ENCODE peak calls at places on chromosomes 2 and 18, in eight cellular contexts. One of them, this sample, is unnamed.

GRCh38 chr2:70248810-70249438 is 496 bp upstream of the TIA1 start:
- DNase-seq in heart right ventricle: peak
- DNase-seq in coronary artery: peak
- DNase-seq in HFF-Myc: no peak
- DNase-seq in keratinocyte: peak
- DNase-seq in transverse colon: peak
- DNase-seq in heart left ventricle: no peak
- DNase-seq in mesendoderm: peak
- DNase-seq in this sample: peak

GRCh38 chr18:78960709-78961108 is 18.9 kb upstream of the SALL3 start:
- DNase-seq in transverse colon: no peak
- DNase-seq in keratinocyte: no peak
- DNase-seq in coronary artery: no peak
- DNase-seq in HFF-Myc: no peak
- DNase-seq in heart left ventricle: no peak
- DNase-seq in heart right ventricle: no peak
- DNase-seq in mesendoderm: no peak
- DNase-seq in this sample: no peak

GRCh38 chr2:215920244-215921100 is 92.9 kb downstream of the MREG start:
- DNase-seq in keratinocyte: no peak
- DNase-seq in heart left ventricle: peak
- DNase-seq in coronary artery: no peak
- DNase-seq in transverse colon: peak
- DNase-seq in HFF-Myc: peak
- DNase-seq in heart right ventricle: peak
- DNase-seq in mesendoderm: peak
- DNase-seq in this sample: peak

GRCh38 chr2:136310005-136310495 is 192.1 kb upstream of the CXCR4 start:
- DNase-seq in coronary artery: no peak
- DNase-seq in HFF-Myc: no peak
- DNase-seq in mesendoderm: no peak
- DNase-seq in heart right ventricle: no peak
- DNase-seq in heart left ventricle: no peak
- DNase-seq in transverse colon: no peak
- DNase-seq in keratinocyte: no peak
- DNase-seq in this sample: no peak

GRCh38 chr2:40451926-40452605 is at the start of gene SLC8A1:
- DNase-seq in transverse colon: no peak
- DNase-seq in HFF-Myc: no peak
- DNase-seq in mesendoderm: peak
- DNase-seq in keratinocyte: no peak
- DNase-seq in heart left ventricle: peak
- DNase-seq in coronary artery: no peak
- DNase-seq in heart right ventricle: no peak
- DNase-seq in this sample: no peak

GRCh38 chr2:128305555-128306080 is 13.1 kb downstream of the HS6ST1 start:
- DNase-seq in mesendoderm: no peak
- DNase-seq in heart left ventricle: no peak
- DNase-seq in coronary artery: no peak
- DNase-seq in transverse colon: no peak
- DNase-seq in heart right ventricle: no peak
- DNase-seq in keratinocyte: peak
- DNase-seq in HFF-Myc: no peak
- DNase-seq in this sample: no peak

GRCh38 chr2:215363039-215363438 is 51.2 kb downstream of the ATIC start:
- DNase-seq in heart left ventricle: no peak
- DNase-seq in keratinocyte: no peak
- DNase-seq in mesendoderm: no peak
- DNase-seq in transverse colon: no peak
- DNase-seq in coronary artery: no peak
- DNase-seq in HFF-Myc: no peak
- DNase-seq in heart right ventricle: no peak
- DNase-seq in this sample: no peak

GRCh38 chr2:158128168-158128973 is 26.7 kb downstream of the UPP2 start:
- DNase-seq in keratinocyte: no peak
- DNase-seq in mesendoderm: no peak
- DNase-seq in heart right ventricle: no peak
- DNase-seq in heart left ventricle: no peak
- DNase-seq in coronary artery: no peak
- DNase-seq in HFF-Myc: peak
- DNase-seq in transverse colon: peak
- DNase-seq in this sample: no peak

GRCh38 chr2:189308056-189308790 is 128.7 kb upstream of the COL5A2 start:
- DNase-seq in keratinocyte: no peak
- DNase-seq in HFF-Myc: no peak
- DNase-seq in coronary artery: no peak
- DNase-seq in heart right ventricle: no peak
- DNase-seq in heart left ventricle: no peak
- DNase-seq in mesendoderm: peak
- DNase-seq in transverse colon: no peak
- DNase-seq in this sample: no peak

GRCh38 chr2:70201225-70201768 is 10.5 kb upstream of the C2orf42 start:
- DNase-seq in heart left ventricle: no peak
- DNase-seq in coronary artery: no peak
- DNase-seq in transverse colon: no peak
- DNase-seq in HFF-Myc: no peak
- DNase-seq in heart right ventricle: no peak
- DNase-seq in mesendoderm: no peak
- DNase-seq in keratinocyte: no peak
- DNase-seq in this sample: no peak

GRCh38 chr2:65357959-65358294 is 74.5 kb downstream of the SPRED2 start:
- DNase-seq in heart right ventricle: no peak
- DNase-seq in heart left ventricle: no peak
- DNase-seq in transverse colon: no peak
- DNase-seq in mesendoderm: no peak
- DNase-seq in keratinocyte: no peak
- DNase-seq in HFF-Myc: no peak
- DNase-seq in coronary artery: no peak
- DNase-seq in this sample: no peak

GRCh38 chr2:96869281-96869823 is 528 bp downstream of the SEMA4C start:
- DNase-seq in heart left ventricle: peak
- DNase-seq in heart right ventricle: peak
- DNase-seq in transverse colon: peak
- DNase-seq in coronary artery: peak
- DNase-seq in mesendoderm: peak
- DNase-seq in keratinocyte: no peak
- DNase-seq in HFF-Myc: no peak
- DNase-seq in this sample: peak

GRCh38 chr2:16508061-16508851 is 157.4 kb downstream of the CYRIA start:
- DNase-seq in heart left ventricle: peak
- DNase-seq in heart right ventricle: peak
- DNase-seq in mesendoderm: peak
- DNase-seq in coronary artery: no peak
- DNase-seq in keratinocyte: no peak
- DNase-seq in HFF-Myc: no peak
- DNase-seq in transverse colon: peak
- DNase-seq in this sample: peak

GRCh38 chr2:234989183-234989701 is 37.4 kb downstream of the SH3BP4 start:
- DNase-seq in HFF-Myc: no peak
- DNase-seq in keratinocyte: peak
- DNase-seq in mesendoderm: no peak
- DNase-seq in coronary artery: peak
- DNase-seq in heart right ventricle: peak
- DNase-seq in transverse colon: peak
- DNase-seq in heart left ventricle: peak
- DNase-seq in this sample: peak

GRCh38 chr2:100852999-100853908 is 33.3 kb downstream of the NPAS2 start:
- DNase-seq in coronary artery: no peak
- DNase-seq in HFF-Myc: no peak
- DNase-seq in keratinocyte: no peak
- DNase-seq in heart left ventricle: no peak
- DNase-seq in heart right ventricle: no peak
- DNase-seq in mesendoderm: peak
- DNase-seq in transverse colon: no peak
- DNase-seq in this sample: no peak

GRCh38 chr2:236403811-236404210 is 139.6 kb upstream of the ASB18 start:
- DNase-seq in keratinocyte: no peak
- DNase-seq in heart left ventricle: no peak
- DNase-seq in coronary artery: peak
- DNase-seq in mesendoderm: no peak
- DNase-seq in heart right ventricle: no peak
- DNase-seq in transverse colon: no peak
- DNase-seq in HFF-Myc: no peak
- DNase-seq in this sample: no peak

GRCh38 chr2:208244422-208244821 is 10.4 kb downstream of the IDH1 start:
- DNase-seq in mesendoderm: no peak
- DNase-seq in heart right ventricle: no peak
- DNase-seq in keratinocyte: no peak
- DNase-seq in coronary artery: no peak
- DNase-seq in heart left ventricle: no peak
- DNase-seq in HFF-Myc: no peak
- DNase-seq in transverse colon: no peak
- DNase-seq in this sample: no peak

GRCh38 chr2:201403904-201404303 is 46.8 kb upstream of the FLACC1 start:
- DNase-seq in keratinocyte: peak
- DNase-seq in transverse colon: no peak
- DNase-seq in HFF-Myc: no peak
- DNase-seq in heart right ventricle: no peak
- DNase-seq in heart left ventricle: no peak
- DNase-seq in mesendoderm: peak
- DNase-seq in coronary artery: no peak
- DNase-seq in this sample: no peak

GRCh38 chr2:64876137-64876647 is 113.0 kb upstream of the SLC1A4 start:
- DNase-seq in HFF-Myc: no peak
- DNase-seq in transverse colon: peak
- DNase-seq in mesendoderm: peak
- DNase-seq in heart left ventricle: no peak
- DNase-seq in heart right ventricle: peak
- DNase-seq in coronary artery: peak
- DNase-seq in keratinocyte: peak
- DNase-seq in this sample: peak

GRCh38 chr2:18474690-18475089 is 85.8 kb downstream of the RDH14 start:
- DNase-seq in HFF-Myc: no peak
- DNase-seq in coronary artery: no peak
- DNase-seq in transverse colon: no peak
- DNase-seq in heart right ventricle: no peak
- DNase-seq in keratinocyte: no peak
- DNase-seq in heart left ventricle: no peak
- DNase-seq in mesendoderm: no peak
- DNase-seq in this sample: no peak
- H3K4me3 ChIP-seq in HFF-Myc: no peak
- H3K4me3 ChIP-seq in coronary artery: no peak
- H3K4me3 ChIP-seq in transverse colon: no peak
- H3K4me3 ChIP-seq in heart right ventricle: no peak
- H3K4me3 ChIP-seq in keratinocyte: no peak
- H3K4me3 ChIP-seq in heart left ventricle: no peak
- H3K4me3 ChIP-seq in mesendoderm: no peak
- H3K4me3 ChIP-seq in this sample: no peak

DNA sequence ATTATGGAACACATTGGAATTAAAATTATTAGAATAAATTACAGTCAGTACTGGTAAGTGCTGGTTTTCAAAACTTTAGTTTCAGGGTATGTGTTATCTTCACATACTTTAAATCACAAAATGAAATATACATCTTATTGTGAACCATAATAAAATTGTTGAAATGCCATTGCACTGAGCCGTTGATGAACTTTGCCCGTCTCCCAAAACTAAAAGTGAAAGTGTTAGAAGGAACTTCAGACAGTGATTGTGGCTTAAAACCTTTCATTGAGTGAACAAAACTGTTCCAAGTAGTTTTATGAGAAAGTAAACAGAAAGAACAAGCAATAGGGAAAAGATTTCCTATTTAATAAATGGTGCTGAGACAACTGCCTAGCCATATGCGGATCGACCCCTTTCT is 811.6 kb downstream of the PLCL1 start:
- DNase-seq in coronary artery: no peak
- DNase-seq in heart left ventricle: no peak
- DNase-seq in mesendoderm: no peak
- DNase-seq in transverse colon: peak
- DNase-seq in heart right ventricle: no peak
- DNase-seq in HFF-Myc: no peak
- DNase-seq in keratinocyte: no peak
- DNase-seq in this sample: no peak
- H3K4me3 ChIP-seq in coronary artery: no peak
- H3K4me3 ChIP-seq in heart left ventricle: no peak
- H3K4me3 ChIP-seq in mesendoderm: no peak
- H3K4me3 ChIP-seq in transverse colon: no peak
- H3K4me3 ChIP-seq in heart right ventricle: no peak
- H3K4me3 ChIP-seq in HFF-Myc: no peak
- H3K4me3 ChIP-seq in keratinocyte: no peak
- H3K4me3 ChIP-seq in this sample: no peak

GRCh38 chr2:192250961-192251360 is 56.2 kb upstream of the TMEFF2 start:
- DNase-seq in heart right ventricle: no peak
- DNase-seq in HFF-Myc: no peak
- DNase-seq in keratinocyte: no peak
- DNase-seq in coronary artery: no peak
- DNase-seq in mesendoderm: peak
- DNase-seq in heart left ventricle: no peak
- DNase-seq in transverse colon: no peak
- DNase-seq in this sample: no peak

GRCh38 chr2:192246297-192246696 is 51.6 kb upstream of the TMEFF2 start:
- DNase-seq in heart right ventricle: no peak
- DNase-seq in HFF-Myc: no peak
- DNase-seq in heart left ventricle: no peak
- DNase-seq in keratinocyte: no peak
- DNase-seq in mesendoderm: no peak
- DNase-seq in transverse colon: no peak
- DNase-seq in coronary artery: no peak
- DNase-seq in this sample: no peak

GRCh38 chr2:192243488-192243887 is 48.8 kb upstream of the TMEFF2 start:
- DNase-seq in HFF-Myc: peak
- DNase-seq in heart left ventricle: no peak
- DNase-seq in transverse colon: no peak
- DNase-seq in mesendoderm: no peak
- DNase-seq in heart right ventricle: no peak
- DNase-seq in keratinocyte: no peak
- DNase-seq in coronary artery: no peak
- DNase-seq in this sample: no peak

GRCh38 chr2:192247456-192247855 is 52.7 kb upstream of the TMEFF2 start:
- DNase-seq in keratinocyte: no peak
- DNase-seq in heart right ventricle: no peak
- DNase-seq in transverse colon: no peak
- DNase-seq in HFF-Myc: no peak
- DNase-seq in heart left ventricle: no peak
- DNase-seq in coronary artery: no peak
- DNase-seq in mesendoderm: no peak
- DNase-seq in this sample: no peak

GRCh38 chr2:192245329-192245728 is 50.6 kb upstream of the TMEFF2 start:
- DNase-seq in keratinocyte: no peak
- DNase-seq in heart right ventricle: peak
- DNase-seq in mesendoderm: no peak
- DNase-seq in transverse colon: no peak
- DNase-seq in coronary artery: no peak
- DNase-seq in heart left ventricle: no peak
- DNase-seq in HFF-Myc: no peak
- DNase-seq in this sample: no peak
- H3K4me3 ChIP-seq in keratinocyte: no peak
- H3K4me3 ChIP-seq in heart right ventricle: no peak
- H3K4me3 ChIP-seq in mesendoderm: no peak
- H3K4me3 ChIP-seq in transverse colon: no peak
- H3K4me3 ChIP-seq in coronary artery: no peak
- H3K4me3 ChIP-seq in heart left ventricle: no peak
- H3K4me3 ChIP-seq in HFF-Myc: no peak
- H3K4me3 ChIP-seq in this sample: no peak

DNA sequence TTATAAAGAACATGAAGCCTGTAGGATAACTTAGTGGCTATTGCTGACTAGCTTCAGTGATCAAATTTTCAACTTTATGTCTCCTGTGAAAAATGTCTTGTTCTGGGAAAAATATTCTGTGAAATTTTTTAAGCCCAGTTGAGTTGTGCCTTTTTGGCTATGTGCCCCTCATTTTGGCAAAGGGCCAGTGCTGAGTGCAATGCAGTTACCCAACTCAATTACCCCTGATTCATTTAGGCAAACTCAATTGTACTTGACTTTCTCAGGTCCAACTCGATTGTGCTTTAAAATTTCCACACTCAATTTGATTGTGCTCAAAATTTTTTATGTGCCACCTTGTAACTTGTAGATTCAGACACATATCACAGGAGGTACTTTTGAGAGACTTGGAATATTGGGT is 548.8 kb upstream of the NRP2 start:
- DNase-seq in keratinocyte: no peak
- DNase-seq in coronary artery: no peak
- DNase-seq in HFF-Myc: no peak
- DNase-seq in transverse colon: no peak
- DNase-seq in mesendoderm: no peak
- DNase-seq in heart right ventricle: no peak
- DNase-seq in heart left ventricle: peak
- DNase-seq in this sample: peak
- H3K4me3 ChIP-seq in keratinocyte: no peak
- H3K4me3 ChIP-seq in coronary artery: no peak
- H3K4me3 ChIP-seq in HFF-Myc: no peak
- H3K4me3 ChIP-seq in transverse colon: no peak
- H3K4me3 ChIP-seq in mesendoderm: no peak
- H3K4me3 ChIP-seq in heart right ventricle: no peak
- H3K4me3 ChIP-seq in heart left ventricle: no peak
- H3K4me3 ChIP-seq in this sample: no peak